ENCODE peak calls at places on chromosomes 2 and 18, in ten cellular contexts. N is RWPE1, J is NCI-H1694, A is AG20443, Z is globus pallidus, L is transverse colon, G is cerebellar cortex, V is naive B cell, I is left ventricle myocardium inferior, P is astrocyte of the spinal cord. B is an unnamed sample.
A peak's percentile ranks its signal among the peaks of the same experiment; 100 is the strongest.

GRCh38 chr18:74957588-74958224 is 251.2 kb downstream of the PTGR3 start:
- DNase-seq in N (no peak), J (no peak), A (no peak), Z (no peak), L (no peak), G (no peak), V (no peak), I (no peak), P (no peak), B (peak; percentile 25)

GRCh38 chr2:50851891-50852290 is 180.0 kb downstream of the NRXN1 start:
- DNase-seq in N (no peak), J (peak; percentile 41), A (no peak), Z (no peak), L (no peak), G (peak; percentile 97), V (no peak), I (no peak), P (no peak), B (peak; percentile 86)

GRCh38 chr2:9238927-9239326 is 32.3 kb downstream of the ASAP2 start:
- DNase-seq in N (no peak), J (peak; percentile 88), A (no peak), Z (no peak), L (no peak), G (peak; percentile 95), V (no peak), I (no peak), P (no peak), B (peak; percentile 90)

GRCh38 chr18:51135795-51136194 is 61.7 kb downstream of the MEX3C start:
- DNase-seq in N (no peak), J (no peak), A (no peak), Z (no peak), L (no peak), G (peak; percentile 20), V (no peak), I (no peak), P (no peak), B (no peak)

GRCh38 chr2:9908639-9909038 is 42.9 kb upstream of the GRHL1 start:
- DNase-seq in N (no peak), J (no peak), A (no peak), Z (no peak), L (no peak), G (no peak), V (no peak), I (no peak), P (no peak), B (no peak)

GRCh38 chr2:233115761-233116160 is 55.6 kb downstream of the INPP5D start:
- DNase-seq in N (no peak), J (no peak), A (no peak), Z (no peak), L (no peak), G (no peak), V (no peak), I (no peak), P (peak; percentile 22), B (no peak)

GRCh38 chr2:95319481-95320343 is 22.6 kb downstream of the KCNIP3 start:
- DNase-seq in N (no peak), J (no peak), A (no peak), Z (no peak), L (no peak), G (no peak), V (no peak), I (no peak), P (no peak), B (no peak)

GRCh38 chr2:157875720-157876065 is 437 bp downstream of the ACVR1 start:
- DNase-seq in N (peak; percentile 28), J (no peak), A (no peak), Z (no peak), L (peak; percentile 71), G (no peak), V (peak; percentile 66), I (peak; percentile 67), P (peak; percentile 22), B (no peak)

GRCh38 chr2:51158236-51158635 is 126.3 kb upstream of the NRXN1 start:
- DNase-seq in N (no peak), J (peak; percentile 80), A (no peak), Z (no peak), L (no peak), G (peak; percentile 67), V (no peak), I (no peak), P (no peak), B (peak; percentile 61)

GRCh38 chr2:147110317-147110716 is 734.5 kb upstream of the ACVR2A start:
- DNase-seq in N (no peak), J (peak; percentile 51), A (peak; percentile 16), Z (no peak), L (no peak), G (no peak), V (no peak), I (no peak), P (peak; percentile 50), B (no peak)

GRCh38 chr18:23635283-23636040 is 27.2 kb downstream of the ANKRD29 start:
- DNase-seq in N (peak; percentile 37), J (no peak), A (no peak), Z (no peak), L (no peak), G (no peak), V (no peak), I (no peak), P (no peak), B (no peak)

GRCh38 chr2:119255760-119256573 is 32.3 kb downstream of the STEAP3 start:
- DNase-seq in N (peak; percentile 75), J (no peak), A (peak; percentile 82), Z (no peak), L (no peak), G (no peak), V (no peak), I (no peak), P (peak; percentile 97), B (peak; percentile 69)

GRCh38 chr2:56199492-56199891 is 15.7 kb downstream of the CCDC85A start:
- DNase-seq in N (no peak), J (no peak), A (peak; percentile 68), Z (no peak), L (no peak), G (no peak), V (no peak), I (no peak), P (peak; percentile 50), B (no peak)

GRCh38 chr2:222424729-222425671 is 657 bp downstream of the SGPP2 start:
- DNase-seq in N (no peak), J (no peak), A (no peak), Z (no peak), L (peak; percentile 43), G (peak; percentile 71), V (no peak), I (peak; percentile 28), P (no peak), B (peak; percentile 14)

GRCh38 chr2:85736456-85737355 is 17.1 kb upstream of the ATOH8 start:
- DNase-seq in N (no peak), J (no peak), A (peak; percentile 27), Z (no peak), L (no peak), G (no peak), V (no peak), I (no peak), P (no peak), B (no peak)

GRCh38 chr2:198873771-198874501 is 583.8 kb downstream of the SATB2 start:
- DNase-seq in N (no peak), J (no peak), A (peak; percentile 25), Z (no peak), L (no peak), G (no peak), V (no peak), I (no peak), P (peak; percentile 75), B (no peak)

GRCh38 chr2:219631925-219632757 is 4.7 kb downstream of the SLC4A3 start:
- DNase-seq in N (no peak), J (no peak), A (no peak), Z (no peak), L (no peak), G (no peak), V (no peak), I (no peak), P (no peak), B (no peak)

GRCh38 chr2:172415759-172416158 is 11.6 kb upstream of the ITGA6 start:
- DNase-seq in N (no peak), J (no peak), A (no peak), Z (no peak), L (no peak), G (no peak), V (no peak), I (no peak), P (no peak), B (no peak)

GRCh38 chr18:41655074-41655473 is 300.0 kb upstream of the PIK3C3 start:
- DNase-seq in N (no peak), J (no peak), A (no peak), Z (no peak), L (no peak), G (no peak), V (no peak), I (no peak), P (no peak), B (no peak)

GRCh38 chr18:76747676-76748075 is 74.7 kb upstream of the ZNF236 start:
- DNase-seq in N (no peak), J (no peak), A (no peak), Z (no peak), L (no peak), G (no peak), V (no peak), I (no peak), P (no peak), B (no peak)

GRCh38 chr2:22126978-22127377 is 1003.2 kb downstream of the TDRD15 start:
- DNase-seq in N (no peak), J (no peak), A (no peak), Z (no peak), L (no peak), G (no peak), V (no peak), I (no peak), P (no peak), B (no peak)

GRCh38 chr2:84873350-84873749 is 7.5 kb downstream of the TRABD2A start:
- DNase-seq in N (no peak), J (no peak), A (no peak), Z (no peak), L (no peak), G (no peak), V (no peak), I (no peak), P (no peak), B (no peak)

GRCh38 chr2:72178551-72178950 is 30.9 kb upstream of the CYP26B1 start:
- DNase-seq in N (no peak), J (no peak), A (no peak), Z (no peak), L (no peak), G (no peak), V (no peak), I (no peak), P (no peak), B (no peak)

GRCh38 chr18:59810740-59811520 is 88.9 kb upstream of the PMAIP1 start:
- DNase-seq in N (no peak), J (no peak), A (no peak), Z (no peak), L (no peak), G (no peak), V (no peak), I (no peak), P (no peak), B (no peak)

GRCh38 chr2:26550276-26551015 is 72.5 kb upstream of the OTOF start:
- DNase-seq in N (no peak), J (no peak), A (no peak), Z (no peak), L (no peak), G (no peak), V (no peak), I (no peak), P (no peak), B (no peak)

GRCh38 chr18:79438089-79438488 is 42.4 kb downstream of the NFATC1 start:
- DNase-seq in N (no peak), J (no peak), A (no peak), Z (no peak), L (no peak), G (no peak), V (no peak), I (no peak), P (no peak), B (no peak)

GRCh38 chr18:23740105-23740830 is 51.0 kb downstream of the LAMA3 start:
- DNase-seq in N (peak; percentile 14), J (peak; percentile 16), A (peak; percentile 43), Z (no peak), L (peak; percentile 40), G (no peak), V (no peak), I (no peak), P (peak; percentile 34), B (peak; percentile 77)

GRCh38 chr2:102512161-102512560 is 39.1 kb downstream of the SLC9A4 start:
- DNase-seq in N (no peak), J (no peak), A (no peak), Z (no peak), L (no peak), G (no peak), V (no peak), I (no peak), P (no peak), B (no peak)

B was measured in NCI-H524.